ENCODE peak calls at places on chromosomes 5 and 9, in six cellular contexts. S is CD4-positive, alpha-beta memory T cell; U is fibroblast of lung; Y is prostate gland; Z is cardiac muscle cell; W is PC-3. P is an unnamed sample.
A peak's percentile ranks its signal among the peaks of the same experiment; 100 is the strongest.

GRCh38 chr5:42787845-42788244 is 23.8 kb downstream of the SELENOP start:
- DNase-seq in W (no peak), Z (no peak), U (no peak), S (no peak), Y (no peak), P (no peak)

GRCh38 chr5:73160239-73160671 is 12.7 kb upstream of the TMEM174 start:
- DNase-seq in W (peak; percentile 3), S (peak; percentile 63), Y (no peak), U (peak; percentile 70), Z (no peak), P (no peak)

GRCh38 chr5:135693371-135693955 is 114.7 kb upstream of the CXCL14 start:
- DNase-seq in W (no peak), S (no peak), Y (no peak), U (no peak), Z (no peak), P (no peak)

GRCh38 chr9:14277202-14277601 is 36.7 kb downstream of the NFIB start:
- DNase-seq in Z (no peak), Y (peak; percentile 23), S (no peak), U (peak; percentile 92), W (no peak), P (peak; percentile 27)

GRCh38 chr5:174094857-174095606 is 49.5 kb downstream of the NSG2 start:
- DNase-seq in W (no peak), S (no peak), U (no peak), Z (no peak), Y (no peak), P (no peak)

GRCh38 chr9:107480386-107480789 is 9.2 kb downstream of the KLF4 start:
- DNase-seq in Y (no peak), Z (no peak), U (peak; percentile 65), W (peak; percentile 19), S (no peak), P (peak; percentile 30)

GRCh38 chr5:181223729-181224389 is 778 bp downstream of the TRIM41 start:
- DNase-seq in W (no peak), Z (peak; percentile 85), S (no peak), Y (no peak), U (peak; percentile 49), P (no peak)

GRCh38 chr9:128677787-128678186 is 11.2 kb upstream of the SET start:
- DNase-seq in Z (no peak), U (no peak), S (no peak), W (no peak), Y (no peak), P (no peak)

GRCh38 chr9:4743131-4743875 is 2.3 kb upstream of the AK3 start:
- DNase-seq in Z (no peak), S (no peak), Y (no peak), W (no peak), U (no peak), P (no peak)

GRCh38 chr9:96230002-96230401 is 72.0 kb downstream of the HSD17B3 start:
- DNase-seq in W (peak; percentile 6), S (no peak), Y (no peak), Z (no peak), U (no peak), P (no peak)

GRCh38 chr9:120974181-120974580 is 47.6 kb upstream of the TRAF1 start:
- DNase-seq in Y (no peak), Z (no peak), S (no peak), U (peak; percentile 18), W (no peak), P (no peak)

GRCh38 chr5:93588586-93589347 is 5.7 kb downstream of the NR2F1 start:
- DNase-seq in U (peak; percentile 70), W (no peak), Y (no peak), S (no peak), Z (no peak), P (no peak)

GRCh38 chr9:101566904-101567724 is 27.7 kb downstream of the PPP3R2 start:
- DNase-seq in Y (peak; percentile 32), S (peak; percentile 10), U (peak; percentile 26), Z (no peak), W (peak; percentile 59), P (no peak)

GRCh38 chr9:98453589-98454311 is 198.3 kb upstream of the TBC1D2 start:
- DNase-seq in W (peak; percentile 6), S (no peak), Y (no peak), Z (no peak), U (peak; percentile 76), P (no peak)

GRCh38 chr9:134983094-134983493 is 65.4 kb upstream of the FCN1 start:
- DNase-seq in Y (no peak), S (no peak), U (no peak), Z (peak; percentile 32), W (peak; percentile 3), P (peak; percentile 58)

GRCh38 chr5:8457187-8458037 is 588.5 kb downstream of the MTRR start:
- DNase-seq in U (peak; percentile 97), Y (peak; percentile 94), W (no peak), S (peak; percentile 84), Z (peak; percentile 91), P (peak; percentile 95)
- H3K27ac ChIP-seq in U (peak overlapping the region; percentile 77), Y (peak overlapping the region; percentile 74), W (no peak overlapping the region), S (peak overlapping the region; percentile 29), Z (peak overlapping the region; percentile 84), P (peak overlapping the region; percentile 92)

GRCh38 chr5:54177058-54177457 is 133.3 kb downstream of the ARL15 start:
- DNase-seq in W (no peak), S (no peak), Y (no peak), U (no peak), Z (no peak), P (no peak)

GRCh38 chr5:54173251-54173650 is 137.1 kb downstream of the ARL15 start:
- DNase-seq in U (no peak), Z (no peak), Y (no peak), S (no peak), W (no peak), P (no peak)

GRCh38 chr5:54176066-54176835 is 134.1 kb downstream of the ARL15 start:
- DNase-seq in U (no peak), S (no peak), W (no peak), Z (no peak), Y (no peak), P (no peak)

DNA sequence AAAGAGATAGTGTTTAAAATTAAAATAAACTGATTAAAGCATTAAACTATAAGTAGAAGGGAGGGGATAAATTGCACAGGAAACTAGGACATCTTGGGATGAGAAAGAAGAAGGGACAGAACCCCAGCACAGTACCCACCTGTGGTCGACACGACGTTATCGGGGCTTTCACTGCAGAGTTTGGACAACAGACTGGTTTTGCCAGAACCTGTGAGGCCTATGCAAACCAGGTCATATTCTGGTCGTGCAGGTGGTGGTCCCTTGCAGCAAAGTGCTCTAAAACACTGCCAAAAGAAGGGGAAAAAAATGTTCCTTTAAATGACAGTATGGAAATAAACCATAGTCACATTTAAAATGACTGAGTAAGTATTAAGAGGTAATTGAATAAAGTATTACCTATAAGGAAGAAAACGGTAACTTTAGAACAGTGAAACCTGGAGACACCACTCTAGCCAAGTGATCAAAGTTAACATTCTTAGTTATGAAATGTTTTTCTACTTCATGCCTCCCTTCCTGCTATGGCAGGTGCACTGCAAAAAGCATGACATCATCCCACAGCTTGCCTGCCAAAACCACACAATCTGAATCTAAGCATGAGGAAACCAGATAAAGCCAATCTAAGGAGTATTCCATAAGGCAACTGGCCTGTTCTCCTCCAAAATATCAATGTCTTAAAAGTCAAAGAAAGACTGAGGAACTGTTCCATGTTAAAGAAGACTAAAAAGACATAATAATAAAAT is 138.6 kb downstream of the ARL15 start:
- DNase-seq in S (no peak), Y (no peak), Z (no peak), W (peak; percentile 3), U (peak; percentile 79), P (no peak)
- H3K4me1 ChIP-seq in S (no peaks in the 10 kb centered on the region), Y (no peaks in the 10 kb centered on the region), Z (no peaks in the 10 kb centered on the region), W (no peaks in the 10 kb centered on the region), U (no peaks in the 10 kb centered on the region), P (peaks cover 13% of the 10 kb centered on the region)

GRCh38 chr9:71644819-71645362 is 123.4 kb downstream of the CEMIP2 start:
- DNase-seq in U (no peak), Y (no peak), S (no peak), Z (no peak), W (no peak), P (no peak)
- H3K27ac ChIP-seq in U (no peak overlapping the region), Y (no peak overlapping the region), S (no peak overlapping the region), Z (no peak overlapping the region), W (no peak overlapping the region), P (no peak overlapping the region)

GRCh38 chr9:22863736-22864135 is 417.1 kb downstream of the DMRTA1 start:
- DNase-seq in W (no peak), S (no peak), U (no peak), Z (no peak), Y (no peak), P (no peak)

DNA sequence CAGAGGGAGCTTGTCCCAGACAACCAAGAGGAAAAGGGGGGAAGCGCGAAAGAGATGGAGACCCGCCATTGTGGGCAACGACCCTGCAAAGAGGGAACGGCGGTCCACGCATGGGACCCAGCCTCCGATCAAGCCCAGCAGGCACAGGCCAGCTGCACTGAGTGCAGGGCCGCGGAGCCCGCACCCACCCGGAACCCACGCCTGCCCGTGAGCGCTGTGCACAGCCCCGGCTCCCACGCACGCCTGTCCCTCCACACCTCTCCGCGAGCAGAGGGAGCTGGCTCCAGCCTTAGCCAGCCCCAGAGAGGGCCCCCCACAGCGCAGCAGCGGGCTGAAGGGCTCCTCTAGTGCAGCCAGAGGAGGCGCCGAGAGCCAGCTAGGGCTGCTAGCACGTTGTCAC is 416.5 kb downstream of the DMRTA1 start:
- DNase-seq in Z (no peak), W (no peak), S (no peak), U (no peak), Y (no peak), P (no peak)
- H3K4me1 ChIP-seq in Z (no peaks in the 10 kb centered on the region), W (no peaks in the 10 kb centered on the region), S (no peaks in the 10 kb centered on the region), U (no peaks in the 10 kb centered on the region), Y (no peaks in the 10 kb centered on the region), P (no peaks in the 10 kb centered on the region)

DNA sequence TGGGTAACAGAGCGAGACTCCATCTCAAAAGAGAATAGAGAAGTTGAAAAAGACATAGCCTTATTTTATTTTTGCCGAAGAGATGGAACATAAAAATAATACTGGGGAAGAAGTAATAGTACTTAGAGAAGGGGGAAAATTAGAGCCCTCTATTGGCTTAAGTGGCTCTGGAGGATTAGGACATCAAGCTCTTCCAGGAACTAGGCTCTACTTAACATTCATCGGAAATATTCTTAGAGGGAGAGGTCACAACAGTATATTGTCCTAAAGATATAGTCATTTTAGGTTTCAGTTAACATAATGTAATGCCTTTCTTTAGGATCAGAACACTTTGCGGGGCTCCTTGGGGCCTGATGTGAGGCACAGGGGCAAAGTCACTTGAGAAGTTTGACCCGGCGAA is 86.0 kb upstream of the PLPP1 start:
- DNase-seq in S (no peak), Z (no peak), Y (no peak), W (no peak), U (no peak), P (no peak)
- H3K27ac ChIP-seq in S (no peak overlapping the region), Z (no peak overlapping the region), Y (peak overlapping the region; percentile 70), W (no peak overlapping the region), U (no peak overlapping the region), P (no peak overlapping the region)

DNA sequence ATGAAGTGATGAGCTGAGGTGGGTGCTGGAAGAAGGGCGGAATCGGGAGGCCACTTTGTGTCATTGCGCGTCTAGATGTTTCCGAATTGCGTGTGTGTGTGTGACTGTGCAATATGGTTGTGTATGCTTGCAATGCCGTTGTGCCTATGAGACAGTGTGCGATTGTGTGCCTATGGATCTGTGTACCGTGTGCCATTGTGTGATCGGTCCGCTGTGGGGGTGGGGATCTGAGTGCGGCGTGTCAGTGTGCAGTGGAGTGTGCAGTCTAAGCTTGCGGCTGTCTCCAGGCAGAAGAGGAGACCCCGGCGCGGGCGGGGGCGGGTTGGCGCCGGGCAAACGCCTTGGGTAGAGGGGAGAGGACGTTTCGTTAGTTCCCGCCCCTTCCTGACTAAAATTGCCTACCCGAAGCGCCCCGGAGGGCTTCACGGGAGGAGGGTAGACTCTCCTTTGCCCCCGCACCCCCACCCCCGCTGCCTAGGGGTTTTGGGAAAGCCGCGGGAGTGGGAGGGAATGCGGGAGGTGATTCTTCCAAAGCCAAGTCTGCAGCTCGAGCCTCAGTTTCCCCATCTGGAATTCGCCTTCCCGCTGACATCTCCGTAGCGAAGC is 24.2 kb downstream of the PCDHGC5 start:
- DNase-seq in Z (peak; percentile 62), Y (peak; percentile 33), W (no peak), U (peak; percentile 57), S (peak; percentile 28), P (no peak)
- H3K4me1 ChIP-seq in Z (peaks cover 15% of the 10 kb centered on the region), Y (peaks cover 4% of the 10 kb centered on the region), W (peaks cover 13% of the 10 kb centered on the region), U (peaks cover 60% of the 10 kb centered on the region), S (peaks cover 20% of the 10 kb centered on the region), P (peaks cover 85% of the 10 kb centered on the region)

P was measured in left ventricle myocardium inferior.